ENCODE peak calls at places on chromosomes 7 and 10, in seven cellular contexts. P, S, X, T, B, U and Q are unnamed samples.
A peak's percentile ranks its signal among the peaks of the same experiment; 100 is the strongest.

GRCh38 chr7:51187941-51188340 is 128.7 kb downstream of the COBL start:
- DNase-seq in X (no peak), B (no peak), P (no peak), S (no peak), T (no peak), U (peak; percentile 53), Q (peak; percentile 20)

GRCh38 chr7:107152011-107152410 is 16.8 kb upstream of the HBP1 start:
- DNase-seq in P (no peak), B (no peak), X (no peak), U (no peak), S (no peak), T (peak; percentile 70), Q (no peak)

GRCh38 chr10:44253769-44254462 is 131.0 kb downstream of the CXCL12 start:
- DNase-seq in S (no peak), T (peak; percentile 73), X (no peak), B (no peak), U (no peak), P (no peak), Q (no peak)

GRCh38 chr7:6269527-6269926 is 2.9 kb downstream of the CYTH3 start:
- DNase-seq in U (no peak), B (no peak), X (no peak), S (no peak), T (no peak), P (no peak), Q (no peak)

GRCh38 chr7:2821842-2822507 is 22.1 kb downstream of the GNA12 start:
- DNase-seq in U (no peak), X (no peak), S (peak; percentile 39), B (no peak), P (peak; percentile 96), T (peak; percentile 88), Q (no peak)

GRCh38 chr10:133388973-133389818 is 4.8 kb upstream of the MTG1 start:
- DNase-seq in P (no peak), T (no peak), B (peak; percentile 75), S (peak; percentile 90), U (no peak), X (peak; percentile 76), Q (no peak)

GRCh38 chr10:121910673-121911420 is 17.0 kb downstream of the ATE1 start:
- DNase-seq in B (no peak), X (no peak), P (peak; percentile 20), T (peak; percentile 62), U (no peak), S (no peak), Q (no peak)

GRCh38 chr10:103715430-103715829 is 139.9 kb downstream of the SH3PXD2A start:
- DNase-seq in X (no peak), P (no peak), B (no peak), U (peak; percentile 33), T (no peak), S (no peak), Q (no peak)

GRCh38 chr7:106664343-106664742 is 3.4 kb upstream of the CCDC71L start:
- DNase-seq in U (no peak), T (no peak), X (no peak), S (no peak), B (no peak), P (no peak), Q (no peak)

GRCh38 chr7:143008007-143008901 is 18.7 kb downstream of the OR9A2 start:
- DNase-seq in P (peak; percentile 67), T (peak; percentile 77), U (peak; percentile 25), X (peak; percentile 89), B (peak; percentile 76), S (peak; percentile 78), Q (peak; percentile 9)

GRCh38 chr10:79054203-79055099 is 14.3 kb upstream of the ZMIZ1 start:
- DNase-seq in U (no peak), X (no peak), T (no peak), B (no peak), P (no peak), S (no peak), Q (no peak)

GRCh38 chr10:45470098-45471012 is 96.3 kb downstream of the ALOX5 start:
- DNase-seq in T (peak; percentile 81), P (peak; percentile 15), U (no peak), B (peak; percentile 22), S (peak; percentile 51), X (peak; percentile 77), Q (no peak)

GRCh38 chr10:129918836-129919235 is 45.2 kb downstream of the EBF3 start:
- DNase-seq in U (no peak), B (no peak), T (no peak), S (no peak), X (no peak), P (no peak), Q (no peak)

GRCh38 chr7:45920543-45921380 is at the start of gene IGFBP3:
- DNase-seq in B (no peak), U (no peak), X (no peak), S (no peak), P (peak; percentile 64), T (peak; percentile 63), Q (no peak)

GRCh38 chr7:156780724-156781455 is 112.1 kb downstream of the LMBR1 start:
- DNase-seq in T (no peak), B (peak; percentile 63), X (peak; percentile 29), P (no peak), S (peak; percentile 57), U (no peak), Q (no peak)

GRCh38 chr10:121994429-121994881 is 5.5 kb downstream of the TACC2 start:
- DNase-seq in P (no peak), T (peak; percentile 9), B (no peak), X (no peak), S (no peak), U (no peak), Q (no peak)

GRCh38 chr7:4267326-4268039 is 414.6 kb upstream of the FOXK1 start:
- DNase-seq in S (no peak), T (no peak), B (no peak), X (no peak), U (no peak), P (no peak), Q (no peak)

GRCh38 chr10:72335394-72336258 is 19.1 kb downstream of the DNAJB12 start:
- DNase-seq in T (peak; percentile 93), P (peak; percentile 57), X (peak; percentile 69), S (no peak), B (no peak), U (no peak), Q (no peak)

GRCh38 chr10:77417359-77417758 is 220.2 kb downstream of the KCNMA1 start:
- DNase-seq in T (no peak), S (no peak), B (no peak), U (no peak), P (no peak), X (no peak), Q (no peak)

GRCh38 chr10:725786-726185 is 36.3 kb upstream of the DIP2C start:
- DNase-seq in U (no peak), S (no peak), X (no peak), T (no peak), P (no peak), B (no peak), Q (no peak)

GRCh38 chr7:90952649-90952991 is 311.6 kb upstream of the FZD1 start:
- DNase-seq in B (no peak), P (no peak), S (no peak), X (no peak), T (no peak), U (no peak), Q (no peak)

GRCh38 chr10:59709472-59710125 is at the start of gene SLC16A9:
- DNase-seq in P (peak; percentile 40), T (peak; percentile 57), S (peak; percentile 37), X (peak; percentile 89), B (peak; percentile 61), U (peak; percentile 67), Q (peak; percentile 81)